ENCODE peak calls at places on chromosomes 11 and 22, in four cellular contexts. A, S, J and M are unnamed samples.

GRCh38 chr11:11968511-11969280 is 39.7 kb downstream of the DKK3 start:
- DNase-seq in A (no peak), S (no peak), J (no peak), M (no peak)

GRCh38 chr11:70825893-70826540 is 426.4 kb downstream of the SHANK2 start:
- DNase-seq in A (no peak), S (no peak), J (no peak), M (no peak)

GRCh38 chr11:109106201-109106906 is 315.6 kb upstream of the C11orf87 start:
- DNase-seq in A (no peak), J (no peak), S (no peak), M (no peak)

GRCh38 chr11:121464352-121464946 is 11.7 kb upstream of the SORL1-AS1 start:
- DNase-seq in A (peak), J (peak), S (no peak), M (no peak)

GRCh38 chr11:45091563-45092392 is 54.7 kb upstream of the PRDM11 start:
- DNase-seq in S (no peak), J (no peak), A (no peak), M (no peak)

GRCh38 chr11:22089609-22090008 is 103.3 kb upstream of the ANO5 start:
- DNase-seq in A (no peak), S (no peak), J (no peak), M (no peak)

GRCh38 chr11:19980388-19980787 is 179.9 kb downstream of the DBX1 start:
- DNase-seq in A (no peak), S (no peak), J (no peak), M (no peak)

GRCh38 chr22:28349114-28349513 is 330.5 kb downstream of the TTC28 start:
- DNase-seq in S (no peak), A (no peak), J (no peak), M (no peak)

GRCh38 chr22:47204002-47204979 is 441.8 kb downstream of the TBC1D22A start:
- DNase-seq in J (no peak), S (no peak), A (no peak), M (no peak)

GRCh38 chr11:70332567-70332966 is 62.1 kb downstream of the PPFIA1 start:
- DNase-seq in J (no peak), S (no peak), A (no peak), M (no peak)

GRCh38 chr11:12066056-12066798 is 44.2 kb upstream of the MICAL2 start:
- DNase-seq in S (no peak), J (no peak), A (no peak), M (no peak)

GRCh38 chr22:19872779-19873137 is 18.1 kb upstream of the GNB1L start:
- DNase-seq in J (no peak), A (peak), S (peak), M (no peak)

GRCh38 chr11:108895579-108896480 is 231.0 kb downstream of the DDX10 start:
- DNase-seq in J (no peak), S (no peak), A (no peak), M (no peak)

GRCh38 chr11:128582496-128583366 is 4.6 kb downstream of the ETS1 start:
- DNase-seq in J (no peak), S (no peak), A (no peak), M (no peak)

GRCh38 chr11:60984616-60985015 is 13.1 kb downstream of the CD6 start:
- DNase-seq in A (no peak), S (no peak), J (no peak), M (no peak)

GRCh38 chr11:66840317-66841091 is 2.7 kb upstream of the RCE1 start:
- DNase-seq in J (no peak), A (no peak), S (no peak), M (no peak)

GRCh38 chr11:2787816-2788750 is 88.3 kb upstream of the KCNQ1OT1 start:
- DNase-seq in A (no peak), S (peak), J (no peak), M (no peak)

GRCh38 chr22:19811211-19811621 is 43.5 kb downstream of the GNB1L start:
- DNase-seq in S (no peak), J (peak), A (no peak), M (no peak)

GRCh38 chr11:13225058-13226001 is 52.3 kb upstream of the BMAL1 start:
- DNase-seq in S (no peak), J (no peak), A (no peak), M (no peak)

GRCh38 chr22:24060375-24060788 is 49.3 kb downstream of the CABIN1 start:
- DNase-seq in S (no peak), J (no peak), A (no peak), M (no peak)

GRCh38 chr22:50002791-50003190 is 9.8 kb downstream of the IL17REL start:
- DNase-seq in S (peak), A (no peak), J (no peak), M (no peak)

GRCh38 chr11:65298131-65298535 is 16.5 kb upstream of the CDC42EP2 start:
- DNase-seq in S (peak), J (no peak), A (peak), M (no peak)